ENCODE peak calls at places on chromosomes 4 and X, in four cellular contexts. J, Z, T and O are unnamed samples.
A peak's percentile ranks its signal among the peaks of the same experiment; 100 is the strongest.

GRCh38 chr4:153154010-153154975 is 50.0 kb upstream of the TRIM2 start:
- DNase-seq in J (no peak), Z (peak; percentile 54), T (no peak), O (no peak)

GRCh38 chrX:119488749-119489148 is 20.5 kb downstream of the SLC25A5 start:
- DNase-seq in J (peak; percentile 22), Z (peak; percentile 71), T (no peak), O (peak; percentile 36)

GRCh38 chrX:130994671-130995070 is 63.5 kb upstream of the ARHGAP36 start:
- DNase-seq in J (peak; percentile 28), Z (peak; percentile 30), T (no peak), O (peak; percentile 24)

GRCh38 chrX:109842611-109843010 is 109.6 kb upstream of the ACSL4 start:
- DNase-seq in J (no peak), Z (no peak), T (no peak), O (no peak)

GRCh38 chr4:3235581-3235980 is 13.4 kb upstream of the MSANTD1 start:
- DNase-seq in J (no peak), Z (no peak), T (no peak), O (no peak)

GRCh38 chr4:96154676-96155075 is 314.8 kb downstream of the PDHA2 start:
- DNase-seq in J (no peak), Z (no peak), T (no peak), O (no peak)

GRCh38 chr4:1523907-1524636 is 117.8 kb upstream of the NKX1-1 start:
- DNase-seq in J (no peak), Z (no peak), T (no peak), O (no peak)

GRCh38 chr4:14196141-14196540 is 568.6 kb upstream of the BOD1L1 start:
- DNase-seq in J (no peak), Z (no peak), T (no peak), O (peak; percentile 71)

GRCh38 chrX:2503591-2504500 is 3.1 kb upstream of the DHRSX start:
- DNase-seq in J (no peak), Z (no peak), T (no peak), O (no peak)

GRCh38 chrX:70088281-70088680 is 26.0 kb downstream of the OTUD6A start:
- DNase-seq in J (no peak), Z (no peak), T (no peak), O (no peak)

GRCh38 chrX:19855700-19856381 is 31.6 kb downstream of the SH3KBP1 start:
- DNase-seq in J (no peak), Z (no peak), T (no peak), O (no peak)

GRCh38 chrX:80578518-80579105 is 158.4 kb downstream of the TENT5D start:
- DNase-seq in J (peak; percentile 23), Z (peak; percentile 41), T (no peak), O (no peak)

GRCh38 chr4:3285558-3286334 is 7.1 kb upstream of the RGS12 start:
- DNase-seq in J (no peak), Z (peak; percentile 18), T (no peak), O (peak; percentile 10)

GRCh38 chr4:185203380-185204237 is at the start of gene CFAP97:
- DNase-seq in J (peak; percentile 85), Z (peak; percentile 94), T (no peak), O (peak; percentile 54)

GRCh38 chr4:180909279-180909678 is 1333.9 kb upstream of the TENM3 start:
- DNase-seq in J (no peak), Z (no peak), T (no peak), O (peak; percentile 46)

GRCh38 chrX:2351999-2352995 is 148.5 kb downstream of the DHRSX start:
- DNase-seq in J (peak; percentile 62), Z (no peak), T (no peak), O (no peak)

GRCh38 chr4:139851639-139852038 is 186.0 kb downstream of the MGST2 start:
- DNase-seq in J (no peak), Z (no peak), T (no peak), O (no peak)

GRCh38 chrX:112761239-112762207 is 79.1 kb downstream of the AMOT start:
- DNase-seq in J (no peak), Z (no peak), T (peak; percentile 53), O (no peak)

GRCh38 chrX:114344756-114345155 is 239.1 kb upstream of the HTR2C start:
- DNase-seq in J (peak; percentile 23), Z (peak; percentile 31), T (no peak), O (no peak)

GRCh38 chr4:104728380-104729122 is 233.9 kb upstream of the CXXC4 start:
- DNase-seq in J (no peak), Z (no peak), T (no peak), O (no peak)

GRCh38 chrX:47662144-47662657 is 3.2 kb upstream of the UXT start:
- DNase-seq in J (peak; percentile 71), Z (no peak), T (no peak), O (no peak)

GRCh38 chr4:83074086-83074704 is 39.2 kb downstream of the COPS4 start:
- DNase-seq in J (peak; percentile 43), Z (peak; percentile 56), T (peak; percentile 79), O (no peak)

GRCh38 chr4:5812506-5813229 is 80.2 kb downstream of the CRMP1 start:
- DNase-seq in J (peak; percentile 71), Z (peak; percentile 58), T (no peak), O (no peak)

GRCh38 chrX:27599928-27600327 is 9.8 kb downstream of the DCAF8L2 start:
- DNase-seq in J (no peak), Z (no peak), T (no peak), O (no peak)

GRCh38 chr4:6639137-6639680 is 1.3 kb upstream of the MRFAP1 start:
- DNase-seq in J (no peak), Z (no peak), T (no peak), O (no peak)

GRCh38 chr4:88457307-88458090 is 580 bp downstream of the HERC5 start:
- DNase-seq in J (no peak), Z (peak; percentile 74), T (no peak), O (peak; percentile 64)

GRCh38 chrX:152913354-152913753 is 15.5 kb downstream of the ZNF185 start:
- DNase-seq in J (no peak), Z (no peak), T (no peak), O (no peak)

GRCh38 chr4:76607266-76607799 is 172.3 kb downstream of the SHROOM3 start:
- DNase-seq in J (no peak), Z (no peak), T (peak; percentile 62), O (no peak)

DNA sequence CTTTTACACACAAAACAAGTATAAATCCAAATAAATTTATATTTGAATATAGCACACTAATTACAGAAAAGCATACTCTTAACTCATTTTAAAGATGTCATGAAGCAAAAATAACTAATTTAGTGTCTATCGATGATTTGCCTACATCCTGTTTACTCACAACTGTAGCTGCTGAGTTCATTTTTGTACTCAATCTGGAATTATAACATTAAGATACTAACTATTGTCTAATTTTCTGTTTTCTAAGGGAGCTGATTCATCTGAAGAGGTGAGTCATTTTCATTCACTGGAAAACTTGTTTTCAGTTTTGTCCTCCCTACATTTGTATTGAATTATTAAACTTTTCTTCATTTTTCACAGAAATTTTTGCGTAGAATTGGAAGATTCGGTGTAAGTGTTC is 3.7 kb downstream of the STATH start:
- DNase-seq in J (no peak), Z (no peak), T (no peak), O (no peak)
- TF ChIP-seq USF2 in J (no peak), Z (no peak), T (no peak), O (no peak)

GRCh38 chrX:68193234-68193633 is 240.1 kb downstream of the OPHN1 start:
- DNase-seq in J (no peak), Z (no peak), T (no peak), O (no peak)

GRCh38 chrX:68199062-68199848 is 234.0 kb downstream of the OPHN1 start:
- DNase-seq in J (no peak), Z (no peak), T (no peak), O (no peak)

GRCh38 chrX:68193786-68194185 is 239.5 kb downstream of the OPHN1 start:
- DNase-seq in J (no peak), Z (no peak), T (no peak), O (no peak)

DNA sequence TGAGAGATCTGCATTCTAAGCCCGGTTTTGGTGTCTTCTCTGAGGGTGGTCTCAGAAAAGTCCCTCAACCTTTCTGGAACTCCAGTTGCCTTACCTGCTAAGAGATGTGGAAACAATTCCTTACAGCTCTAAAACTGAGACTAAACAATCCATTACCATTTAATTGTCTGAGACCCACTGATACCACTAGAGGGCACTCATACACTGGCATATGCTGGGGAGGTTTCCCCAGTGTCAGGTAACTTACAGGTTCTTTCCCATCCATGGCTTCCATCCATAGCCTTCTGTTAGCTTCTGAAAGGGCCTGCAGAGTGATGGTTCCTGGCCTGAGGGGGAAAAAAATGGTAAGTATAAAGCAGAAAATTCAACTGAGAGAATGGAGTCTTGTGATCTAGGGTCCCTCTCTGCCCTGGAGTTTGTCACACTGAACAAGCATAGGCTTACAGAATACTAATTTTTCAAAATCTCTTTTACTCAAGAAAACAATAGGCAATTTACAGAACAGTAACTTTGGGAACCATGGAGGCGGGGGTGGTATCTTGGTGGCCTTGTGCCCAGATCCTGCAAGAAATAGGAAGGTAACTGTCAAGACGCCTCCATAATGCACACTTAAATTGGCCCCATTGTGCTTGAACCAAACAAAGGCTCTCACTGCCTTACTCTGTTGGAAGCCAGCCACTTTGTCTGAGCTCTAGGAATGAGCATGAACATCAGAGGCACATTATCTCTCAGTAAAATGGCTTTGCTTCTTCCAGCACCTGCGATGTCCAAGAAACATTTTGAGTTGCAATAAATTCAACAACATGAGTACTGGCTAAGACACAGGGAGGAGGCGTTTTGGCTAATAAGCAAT is 236.1 kb downstream of the OPHN1 start:
- DNase-seq in J (peak; percentile 63), Z (peak; percentile 58), T (no peak), O (peak; percentile 16)
- TF ChIP-seq USF1 in J (no peak), Z (no peak), T (no peak), O (no peak)

GRCh38 chrX:15816886-15817285 is 26.6 kb downstream of the ZRSR2 start:
- DNase-seq in J (no peak), Z (peak; percentile 29), T (peak; percentile 9), O (no peak)
- TF ChIP-seq USF2 in J (no peak), Z (no peak), T (no peak), O (no peak)

GRCh38 chr4:138555107-138555506 is 313.0 kb upstream of the SLC7A11 start:
- DNase-seq in J (no peak), Z (no peak), T (no peak), O (no peak)

GRCh38 chr4:138560448-138560847 is 318.3 kb upstream of the SLC7A11 start:
- DNase-seq in J (peak; percentile 20), Z (no peak), T (no peak), O (peak; percentile 50)

GRCh38 chr4:138553001-138553845 is 311.1 kb upstream of the SLC7A11 start:
- DNase-seq in J (no peak), Z (no peak), T (no peak), O (no peak)

GRCh38 chr4:138558886-138559285 is 316.7 kb upstream of the SLC7A11 start:
- DNase-seq in J (no peak), Z (no peak), T (no peak), O (no peak)

GRCh38 chr4:138555584-138555983 is 313.4 kb upstream of the SLC7A11 start:
- DNase-seq in J (peak; percentile 17), Z (no peak), T (no peak), O (peak; percentile 32)
- TF ChIP-seq USF1 in J (no peak), Z (no peak), T (no peak), O (no peak)

DNA sequence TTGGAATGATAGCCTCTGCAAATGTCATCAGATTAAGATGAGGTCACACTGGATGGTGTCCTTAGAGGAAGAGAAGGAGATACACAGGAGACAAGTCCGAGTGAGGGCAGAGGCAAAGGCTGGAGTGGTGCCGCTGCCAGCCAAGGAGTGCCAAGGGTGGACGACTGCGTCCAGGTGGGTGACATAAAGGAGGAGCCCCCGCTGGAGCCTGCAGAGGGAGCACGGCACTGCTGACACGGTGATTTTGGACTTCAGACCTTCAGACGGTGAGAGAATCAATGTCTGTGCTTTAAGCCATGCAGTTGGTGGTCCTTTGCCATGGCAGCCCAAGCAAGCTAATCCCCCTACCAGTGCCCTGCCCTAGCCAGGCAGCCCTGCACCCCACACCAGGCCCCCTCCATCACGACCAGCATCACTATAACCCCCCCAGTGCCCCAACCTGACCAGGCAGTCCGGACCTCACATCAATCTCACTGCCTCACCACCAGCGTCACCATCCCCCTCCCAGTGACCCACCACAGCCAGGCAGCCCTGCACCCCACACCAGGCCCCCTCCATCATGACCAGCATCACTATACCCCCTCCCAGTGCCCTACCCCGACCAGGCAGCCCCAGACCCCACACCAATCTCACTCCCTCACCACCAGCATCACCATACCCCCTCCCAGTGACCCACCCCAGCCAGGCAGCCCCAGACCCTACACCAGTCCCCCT is 130.0 kb downstream of the HMX1 start:
- DNase-seq in J (no peak), Z (peak; percentile 11), T (no peak), O (no peak)
- TF ChIP-seq USF2 in J (no peak), Z (no peak), T (no peak), O (no peak)